ENCODE peak calls at places on chromosomes 16 and 17, in six cellular contexts. Q, H, B, I, F and A are unnamed samples.
A peak's percentile ranks its signal among the peaks of the same experiment; 100 is the strongest.

GRCh38 chr16:2912330-2913199 is 834 bp downstream of the FLYWCH1 start:
- DNase-seq in Q (no peak), B (peak; percentile 59), F (peak; percentile 6), I (no peak), H (peak; percentile 56), A (peak; percentile 38)

GRCh38 chr17:29624586-29624985 is 1.9 kb upstream of the CORO6 start:
- DNase-seq in Q (no peak), B (no peak), I (no peak), H (no peak), F (no peak), A (no peak)

GRCh38 chr16:16817203-16817602 is 438.3 kb downstream of the NPIPA7 start:
- DNase-seq in B (no peak), Q (no peak), I (no peak), H (no peak), F (no peak), A (no peak)

GRCh38 chr17:50841949-50842354 is 6.6 kb downstream of the WFIKKN2 start:
- DNase-seq in H (peak; percentile 92), Q (peak; percentile 90), B (peak; percentile 82), F (peak; percentile 66), I (no peak), A (peak; percentile 83)

GRCh38 chr16:79972053-79972704 is 371.6 kb upstream of the MAF start:
- DNase-seq in H (no peak), I (no peak), B (no peak), Q (no peak), F (no peak), A (no peak)

GRCh38 chr17:49964539-49965521 is 4.2 kb upstream of the DLX4 start:
- DNase-seq in I (no peak), B (no peak), Q (peak; percentile 76), F (no peak), H (peak; percentile 84), A (peak; percentile 77)

GRCh38 chr17:81651692-81652091 is 4.7 kb downstream of the PDE6G start:
- DNase-seq in H (no peak), Q (no peak), I (no peak), F (peak; percentile 59), B (no peak), A (no peak)

GRCh38 chr17:66549731-66550207 is 247.4 kb downstream of the PRKCA start:
- DNase-seq in F (no peak), Q (no peak), B (no peak), I (no peak), H (peak; percentile 89), A (no peak)

GRCh38 chr17:77212081-77212832 is 71.5 kb downstream of the SEC14L1 start:
- DNase-seq in I (peak; percentile 77), F (no peak), B (no peak), Q (no peak), H (no peak), A (no peak)

GRCh38 chr16:13866073-13866472 is 53.9 kb upstream of the ERCC4 start:
- DNase-seq in Q (peak; percentile 82), I (no peak), B (peak; percentile 64), F (peak; percentile 86), H (peak; percentile 94), A (peak; percentile 85)

GRCh38 chr17:17772231-17772630 is 64.6 kb downstream of the SREBF1 start:
- DNase-seq in F (no peak), H (no peak), Q (no peak), I (no peak), B (no peak), A (no peak)

GRCh38 chr17:72039490-72039889 is 81.3 kb upstream of the SOX9 start:
- DNase-seq in H (no peak), I (no peak), B (no peak), Q (no peak), F (no peak), A (no peak)

GRCh38 chr17:66200685-66201092 is 8.8 kb upstream of the CEP112 start:
- DNase-seq in B (peak; percentile 17), I (no peak), Q (peak; percentile 52), H (peak; percentile 80), F (peak; percentile 87), A (peak; percentile 48)

GRCh38 chr16:54856871-54857270 is 73.8 kb upstream of the IRX5 start:
- DNase-seq in F (no peak), H (no peak), Q (no peak), B (no peak), I (no peak), A (no peak)

GRCh38 chr16:11708421-11708820 is 34.2 kb downstream of the TXNDC11 start:
- DNase-seq in Q (no peak), F (no peak), I (no peak), B (no peak), H (no peak), A (no peak)
- TF ChIP-seq CREB1 in Q (no peak), F (no peak), I (no peak), B (no peak), H (no peak), A (no peak)

GRCh38 chr17:46770818-46771600 is 47.5 kb downstream of the WNT3 start:
- DNase-seq in Q (peak; percentile 75), H (peak; percentile 68), I (no peak), B (peak; percentile 88), F (peak; percentile 50), A (peak; percentile 52)

GRCh38 chr17:46770439-46770817 is 48.1 kb downstream of the WNT3 start:
- DNase-seq in I (no peak), Q (peak; percentile 53), B (no peak), H (peak; percentile 21), F (peak; percentile 35), A (no peak)

GRCh38 chr17:46772013-46772878 is 46.2 kb downstream of the WNT3 start:
- DNase-seq in B (no peak), H (peak; percentile 95), F (peak; percentile 57), Q (peak; percentile 86), I (no peak), A (peak; percentile 81)

GRCh38 chr17:46772879-46773620 is 45.4 kb downstream of the WNT3 start:
- DNase-seq in B (no peak), F (no peak), H (no peak), I (no peak), Q (peak; percentile 71), A (peak; percentile 17)

GRCh38 chr17:46771601-46772012 is 46.9 kb downstream of the WNT3 start:
- DNase-seq in I (no peak), B (peak; percentile 87), Q (no peak), F (no peak), H (peak; percentile 57), A (peak; percentile 54)
- TF ChIP-seq CREB1 in I (no peak), B (no peak), Q (no peak), F (no peak), H (no peak), A (no peak)

DNA sequence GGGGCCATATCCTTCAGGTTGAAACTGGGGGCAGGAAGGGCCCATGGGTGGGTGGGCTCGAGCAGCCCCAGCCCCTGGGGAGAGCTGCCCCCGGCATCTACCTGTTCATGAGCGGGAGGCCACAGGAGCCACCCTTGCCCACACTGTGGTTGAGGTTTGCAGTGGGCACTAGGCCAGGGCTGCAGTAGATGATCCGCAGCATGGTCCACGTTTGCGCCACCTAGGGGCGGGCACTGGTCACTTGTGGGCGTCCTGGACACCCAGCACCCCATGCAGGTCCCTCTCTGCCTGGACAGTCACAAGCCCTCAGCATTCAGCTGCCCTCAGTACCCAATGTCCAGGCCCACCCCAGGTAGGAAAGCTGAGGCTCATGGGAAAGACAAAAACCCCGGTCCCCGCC is 1.8 kb upstream of the JMJD8 start:
- DNase-seq in Q (peak; percentile 78), I (no peak), F (peak; percentile 41), B (no peak), H (peak; percentile 61), A (peak; percentile 70)
- TF ChIP-seq CREB1 in Q (no peak), I (no peak), F (no peak), B (no peak), H (no peak), A (no peak)

DNA sequence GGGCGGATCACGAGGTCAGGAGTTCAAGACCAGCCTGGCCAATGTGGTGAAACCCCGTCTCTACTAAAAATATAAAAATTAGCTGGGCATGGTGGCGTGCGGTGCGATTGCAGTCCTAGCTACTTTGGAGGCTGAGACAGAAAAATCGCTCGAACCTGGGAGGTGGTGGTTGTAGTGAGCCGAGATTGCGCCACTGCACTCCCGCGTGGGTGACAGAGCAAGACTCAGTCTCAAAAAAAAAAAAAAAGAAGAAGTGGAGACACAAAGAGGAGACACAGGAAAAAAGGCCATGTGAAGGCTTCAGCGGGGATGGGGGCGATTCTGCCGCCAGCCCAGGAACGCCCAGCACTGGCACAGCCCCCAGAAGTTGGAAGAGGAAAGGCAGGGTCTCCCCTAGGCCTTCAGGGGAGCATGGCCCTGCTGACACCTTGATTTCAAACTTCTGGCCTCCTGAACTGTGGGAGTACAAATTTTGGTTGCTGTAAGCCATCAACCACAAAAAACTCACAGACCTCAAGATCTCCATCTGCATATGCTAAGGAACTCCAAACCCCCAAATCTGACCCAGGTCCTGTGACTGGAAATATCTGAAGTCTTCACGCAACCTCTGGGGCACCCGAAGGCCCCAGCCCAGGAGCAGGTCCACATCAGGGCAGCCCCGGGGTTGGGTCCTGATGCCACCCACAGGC is 7.0 kb downstream of the SGSH start:
- DNase-seq in Q (no peak), I (no peak), F (no peak), H (no peak), B (no peak), A (no peak)
- TF ChIP-seq CREB1 in Q (no peak), I (no peak), F (no peak), H (no peak), B (no peak), A (no peak)